ENCODE peak calls at places on chromosomes 7 and 10, in ten cellular contexts. X is psoas muscle; R is CD4-positive, alpha-beta memory T cell; L is mucosa of descending colon; O is thoracic aorta; F is tibial nerve; S is A549; V is tibial artery; N is lower lobe of right lung; E is mesendoderm. T is an unnamed sample.
A peak's percentile ranks its signal among the peaks of the same experiment; 100 is the strongest.

GRCh38 chr7:19107392-19108147 is 9.9 kb downstream of the TWIST1 start:
- DNase-seq in V (no peak), N (no peak), R (no peak), X (peak; percentile 13), E (peak; percentile 83), O (no peak), S (no peak), L (no peak), F (peak; percentile 49), T (no peak)

GRCh38 chr10:4280481-4281206 is 495.6 kb upstream of the KLF6 start:
- DNase-seq in V (no peak), O (no peak), N (no peak), E (no peak), F (no peak), S (no peak), R (no peak), L (peak; percentile 57), X (no peak), T (no peak)

GRCh38 chr7:516606-517456 is 2.8 kb downstream of the PDGFA start:
- DNase-seq in L (peak; percentile 83), R (no peak), X (peak; percentile 80), N (no peak), E (peak; percentile 74), V (peak; percentile 73), F (peak; percentile 40), O (no peak), S (peak; percentile 64), T (no peak)

GRCh38 chr10:78567680-78568453 is 500.9 kb upstream of the ZMIZ1 start:
- DNase-seq in V (no peak), F (no peak), R (no peak), X (no peak), O (no peak), N (peak; percentile 49), S (no peak), E (no peak), L (no peak), T (no peak)

GRCh38 chr10:43313901-43314300 is 47.0 kb upstream of the RASGEF1A start:
- DNase-seq in N (no peak), X (no peak), O (no peak), L (no peak), S (no peak), E (no peak), R (no peak), F (no peak), V (no peak), T (no peak)

GRCh38 chr7:148747274-148747673 is 48.6 kb downstream of the CUL1 start:
- DNase-seq in O (no peak), R (peak; percentile 7), L (no peak), E (peak; percentile 98), V (no peak), N (no peak), X (no peak), F (no peak), S (peak; percentile 22), T (no peak)

GRCh38 chr10:79938728-79939380 is 10.1 kb downstream of the SFTPD start:
- DNase-seq in X (no peak), F (peak; percentile 21), O (no peak), L (no peak), V (peak; percentile 63), N (peak; percentile 78), R (no peak), E (no peak), S (no peak), T (no peak)

GRCh38 chr7:17680026-17680425 is 260.3 kb downstream of the SNX13 start:
- DNase-seq in X (peak; percentile 53), R (no peak), V (peak; percentile 86), F (peak; percentile 65), N (peak; percentile 52), O (no peak), S (peak; percentile 72), L (peak; percentile 23), E (peak; percentile 75), T (no peak)

GRCh38 chr10:5142199-5142598 is 42.8 kb downstream of the AKR1C8 start:
- DNase-seq in O (no peak), F (no peak), S (no peak), X (no peak), L (no peak), E (no peak), V (no peak), R (no peak), N (no peak), T (no peak)

GRCh38 chr7:781936-782529 is 50.2 kb upstream of the SUN1 start:
- DNase-seq in F (no peak), O (no peak), V (no peak), E (no peak), X (no peak), R (no peak), S (no peak), N (peak; percentile 41), L (no peak), T (no peak)

GRCh38 chr7:4702961-4703512 is 20.9 kb downstream of the FOXK1 start:
- DNase-seq in F (no peak), L (no peak), V (no peak), N (no peak), O (no peak), R (no peak), S (no peak), E (peak; percentile 69), X (no peak), T (no peak)

GRCh38 chr7:4703532-4703931 is 21.4 kb downstream of the FOXK1 start:
- DNase-seq in E (no peak), O (no peak), V (no peak), F (no peak), L (no peak), S (no peak), N (no peak), R (no peak), X (no peak), T (no peak)

GRCh38 chr7:4700577-4701235 is 18.6 kb downstream of the FOXK1 start:
- DNase-seq in O (no peak), X (no peak), E (peak; percentile 97), V (no peak), F (no peak), N (no peak), R (no peak), S (peak; percentile 60), L (no peak), T (no peak)

GRCh38 chr7:4698707-4699275 is 16.7 kb downstream of the FOXK1 start:
- DNase-seq in F (no peak), X (no peak), S (no peak), V (no peak), E (no peak), N (no peak), O (no peak), L (no peak), R (no peak), T (no peak)

DNA sequence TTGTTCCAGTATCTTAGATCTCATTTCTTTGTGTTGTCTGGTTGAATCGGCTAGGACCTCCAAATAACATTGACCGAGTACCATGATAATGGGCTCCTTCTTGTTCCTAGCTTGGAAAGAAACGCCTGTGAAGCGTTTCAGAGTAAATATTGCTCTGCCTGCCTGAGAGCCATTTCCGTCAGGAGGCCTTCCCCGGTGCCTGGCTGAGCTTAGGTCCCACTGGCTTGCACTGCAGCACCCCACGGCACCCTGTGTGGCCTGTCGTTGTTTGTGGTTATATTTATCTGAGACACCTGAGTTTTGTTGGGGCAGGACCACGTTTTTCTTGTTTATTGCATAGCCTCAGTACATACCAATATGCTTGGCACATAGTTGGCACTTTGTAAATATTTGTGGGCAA is 17.8 kb downstream of the FOXK1 start:
- DNase-seq in V (no peak), F (no peak), R (no peak), X (no peak), E (no peak), N (no peak), O (no peak), L (no peak), S (no peak), T (peak; percentile 33)
- H3K4me1 ChIP-seq in V (peaks cover 79% of the 10 kb centered on the region), F (peaks cover 40% of the 10 kb centered on the region), R (peaks cover 29% of the 10 kb centered on the region), X (peaks cover 36% of the 10 kb centered on the region), E (peaks cover 4% of the 10 kb centered on the region), N (peaks cover 33% of the 10 kb centered on the region), O (peaks cover 72% of the 10 kb centered on the region), L (no peaks in the 10 kb centered on the region), S (peaks cover 15% of the 10 kb centered on the region), T (peaks cover 10% of the 10 kb centered on the region)

GRCh38 chr7:134478707-134479106 is 19.8 kb upstream of the AKR1B1 start:
- DNase-seq in V (no peak), X (no peak), F (no peak), L (no peak), E (no peak), S (no peak), N (no peak), R (no peak), O (no peak), T (no peak)
- H3K4me1 ChIP-seq in V (peaks cover 10% of the 10 kb centered on the region), X (peaks cover 6% of the 10 kb centered on the region), F (peaks cover 21% of the 10 kb centered on the region), L (no peaks in the 10 kb centered on the region), E (no peaks in the 10 kb centered on the region), S (peaks cover 71% of the 10 kb centered on the region), N (no peaks in the 10 kb centered on the region), R (no peaks in the 10 kb centered on the region), O (peaks cover 11% of the 10 kb centered on the region), T (peaks cover 13% of the 10 kb centered on the region)

GRCh38 chr10:89352039-89352597 is 24.3 kb downstream of the IFIT3 start:
- DNase-seq in L (no peak), X (no peak), R (no peak), S (peak; percentile 80), V (peak; percentile 62), E (peak; percentile 54), N (no peak), O (no peak), F (no peak), T (peak; percentile 19)

GRCh38 chr10:89351402-89352038 is 23.7 kb downstream of the IFIT3 start:
- DNase-seq in L (no peak), F (no peak), X (no peak), O (no peak), E (no peak), V (no peak), S (no peak), R (no peak), N (no peak), T (no peak)

GRCh38 chr10:89347706-89348457 is 20.1 kb downstream of the IFIT3 start:
- DNase-seq in X (no peak), R (no peak), E (no peak), V (no peak), O (no peak), L (no peak), S (no peak), F (no peak), N (no peak), T (peak; percentile 56)

GRCh38 chr10:89346264-89346971 is 18.6 kb downstream of the IFIT3 start:
- DNase-seq in E (peak; percentile 71), X (no peak), O (no peak), N (no peak), V (no peak), L (no peak), R (no peak), S (peak; percentile 42), F (peak; percentile 41), T (no peak)

DNA sequence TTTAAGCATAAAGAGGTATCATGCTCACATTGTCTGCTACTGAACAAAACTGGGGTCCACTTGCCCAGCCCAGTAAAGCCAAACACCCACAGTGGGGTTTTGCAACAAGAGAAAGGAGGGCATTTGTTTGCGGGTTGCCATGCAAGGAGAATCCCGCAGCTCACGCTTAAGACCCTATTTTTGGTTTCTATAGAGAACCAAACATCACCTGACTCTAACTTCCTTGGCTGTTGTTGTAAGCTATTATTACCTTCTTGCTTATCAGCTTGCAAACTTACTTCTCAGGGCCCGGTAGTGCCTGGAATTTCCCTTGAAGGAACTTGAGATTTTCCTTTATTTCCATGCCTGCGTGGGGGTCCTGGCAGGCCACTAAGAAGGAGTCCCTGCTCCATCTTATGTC is 20.7 kb downstream of the IFIT3 start:
- DNase-seq in E (peak; percentile 61), S (no peak), L (no peak), N (no peak), O (no peak), X (no peak), V (no peak), R (no peak), F (no peak), T (peak; percentile 42)
- H3K4me1 ChIP-seq in E (peaks cover 18% of the 10 kb centered on the region), S (peaks cover 51% of the 10 kb centered on the region), L (peaks cover 39% of the 10 kb centered on the region), N (peaks cover 72% of the 10 kb centered on the region), O (peaks cover 43% of the 10 kb centered on the region), X (peaks cover 46% of the 10 kb centered on the region), V (peaks cover 61% of the 10 kb centered on the region), R (peaks cover 6% of the 10 kb centered on the region), F (peaks cover 75% of the 10 kb centered on the region), T (peaks cover 48% of the 10 kb centered on the region)

GRCh38 chr7:84195295-84196006 is 862 bp upstream of the SEMA3A start:
- DNase-seq in S (no peak), L (no peak), V (no peak), F (no peak), X (no peak), N (no peak), R (no peak), E (peak; percentile 30), O (no peak), T (peak; percentile 15)
- H3K4me1 ChIP-seq in S (peaks cover 35% of the 10 kb centered on the region), L (no peaks in the 10 kb centered on the region), V (no peaks in the 10 kb centered on the region), F (peaks cover 8% of the 10 kb centered on the region), X (no peaks in the 10 kb centered on the region), N (no peaks in the 10 kb centered on the region), R (no peaks in the 10 kb centered on the region), E (peaks cover 2% of the 10 kb centered on the region), O (peaks cover 10% of the 10 kb centered on the region), T (peaks cover 25% of the 10 kb centered on the region)